ENCODE peak calls at places on chromosomes 6 and 20, in eight cellular contexts. P is stomach; S is esophagus muscularis mucosa; Q is endothelial cell; W is endodermal cell; D is mucosa of descending colon; T is foreskin fibroblast; B is CD4-positive, alpha-beta T cell. R is an unnamed sample.

GRCh38 chr6:164396071-164397047 is 913.0 kb downstream of the C6orf118 start:
- DNase-seq in P (no peak), B (no peak), D (no peak), S (no peak), Q (no peak), T (no peak), W (no peak), R (no peak)

GRCh38 chr6:81895511-81896185 is 143.2 kb upstream of the TENT5A start:
- DNase-seq in T (peak), S (no peak), W (no peak), B (no peak), Q (no peak), D (no peak), P (no peak), R (no peak)

GRCh38 chr6:125273965-125274364 is 27.8 kb downstream of the HDDC2 start:
- DNase-seq in D (peak), T (peak), P (peak), Q (no peak), S (no peak), W (no peak), B (no peak), R (no peak)

GRCh38 chr6:82619573-82619972 is 256.0 kb downstream of the TPBG start:
- DNase-seq in T (no peak), S (no peak), B (no peak), P (no peak), Q (no peak), W (no peak), D (no peak), R (no peak)

GRCh38 chr20:49610701-49611538 is 43.0 kb upstream of the PTGIS start:
- DNase-seq in D (peak), Q (peak), S (no peak), W (peak), P (peak), T (peak), B (peak), R (peak)

GRCh38 chr6:140486468-140487361 is 1112.3 kb upstream of the CITED2 start:
- DNase-seq in W (no peak), P (no peak), D (no peak), T (peak), B (no peak), S (no peak), Q (no peak), R (no peak)

GRCh38 chr6:166655713-166656265 is 28.7 kb upstream of the RPS6KA2 start:
- DNase-seq in T (no peak), P (no peak), B (no peak), W (no peak), S (no peak), Q (no peak), D (no peak), R (no peak)

GRCh38 chr6:36897629-36898028 is 11.9 kb downstream of the C6orf89 start:
- DNase-seq in W (peak), S (no peak), T (peak), D (no peak), P (no peak), B (no peak), Q (peak), R (no peak)

GRCh38 chr6:124400600-124400999 is 561.6 kb upstream of the RNF217 start:
- DNase-seq in T (no peak), D (no peak), B (no peak), W (no peak), P (no peak), S (no peak), Q (no peak), R (no peak)

GRCh38 chr20:14657231-14657630 is 319.8 kb upstream of the FLRT3 start:
- DNase-seq in S (no peak), T (no peak), Q (no peak), D (no peak), P (no peak), W (no peak), B (no peak), R (no peak)

GRCh38 chr6:30886897-30887255 is 2.6 kb downstream of the DDR1 start:
- DNase-seq in W (no peak), P (no peak), D (no peak), S (no peak), Q (no peak), B (no peak), T (no peak), R (no peak)

GRCh38 chr6:55617272-55617671 is 38.3 kb upstream of the HMGCLL1 start:
- DNase-seq in D (no peak), W (peak), Q (peak), B (no peak), P (no peak), S (no peak), T (peak), R (no peak)

GRCh38 chr6:77880501-77880900 is 227.7 kb downstream of the MEI4 start:
- DNase-seq in P (no peak), Q (no peak), B (no peak), S (no peak), T (no peak), W (no peak), D (no peak), R (no peak)

GRCh38 chr6:77857421-77857820 is 204.6 kb downstream of the MEI4 start:
- DNase-seq in D (no peak), S (no peak), T (no peak), P (no peak), B (no peak), W (no peak), Q (no peak), R (no peak)

GRCh38 chr6:24991748-24992467 is 56.1 kb upstream of the RIPOR2 start:
- DNase-seq in D (no peak), S (no peak), T (peak), W (peak), P (peak), B (peak), Q (peak), R (no peak)

GRCh38 chr6:87832025-87832825 is 130.2 kb upstream of the AKIRIN2 start:
- DNase-seq in P (no peak), S (no peak), T (peak), B (no peak), D (no peak), W (no peak), Q (no peak), R (no peak)

GRCh38 chr6:97186416-97186999 is 96.5 kb downstream of the MMS22L start:
- DNase-seq in W (peak), P (peak), B (peak), S (no peak), D (no peak), Q (peak), T (peak), R (peak)

GRCh38 chr6:150452642-150453243 is 83.9 kb downstream of the IYD start:
- DNase-seq in W (no peak), B (no peak), T (no peak), S (no peak), P (no peak), D (no peak), Q (no peak), R (no peak)

GRCh38 chr6:111718990-111719389 is 113.3 kb upstream of the TRAF3IP2 start:
- DNase-seq in W (no peak), Q (no peak), S (no peak), T (peak), D (no peak), B (no peak), P (no peak), R (no peak)

GRCh38 chr6:3372184-3372846 is 84.5 kb downstream of the SLC22A23 start:
- DNase-seq in B (no peak), T (no peak), Q (no peak), P (no peak), W (peak), S (no peak), D (peak), R (no peak)

GRCh38 chr6:14000901-14001300 is 76.1 kb downstream of the RNF182 start:
- DNase-seq in S (no peak), B (no peak), Q (no peak), W (no peak), P (no peak), D (no peak), T (peak), R (no peak)

GRCh38 chr6:106082735-106083398 is 3.3 kb upstream of the PRDM1 start:
- DNase-seq in B (no peak), P (no peak), S (peak), W (no peak), D (no peak), Q (no peak), T (peak), R (no peak)

GRCh38 chr20:61045876-61046585 is 206.0 kb upstream of the CDH4 start:
- DNase-seq in T (no peak), D (no peak), S (no peak), B (no peak), P (no peak), W (peak), Q (no peak), R (peak)

GRCh38 chr6:68082086-68082485 is 553.0 kb upstream of the ADGRB3 start:
- DNase-seq in S (no peak), Q (no peak), B (no peak), T (peak), D (no peak), P (no peak), W (no peak), R (no peak)

GRCh38 chr6:120129228-120129627 is 779.7 kb upstream of the MAN1A1 start:
- DNase-seq in W (no peak), T (no peak), D (no peak), Q (no peak), P (no peak), B (no peak), S (no peak), R (no peak)

GRCh38 chr6:1672379-1672778 is 62.7 kb downstream of the FOXC1 start:
- DNase-seq in S (no peak), P (no peak), T (no peak), D (no peak), Q (no peak), W (no peak), B (no peak), R (no peak)

GRCh38 chr6:27558028-27558724 is 85.3 kb upstream of the ZNF184 start:
- DNase-seq in P (no peak), T (peak), Q (no peak), S (no peak), B (no peak), D (no peak), W (no peak), R (no peak)

GRCh38 chr6:47103931-47104330 is 61.8 kb upstream of the ADGRF1 start:
- DNase-seq in D (no peak), S (no peak), P (peak), T (peak), B (no peak), Q (no peak), W (no peak), R (no peak)

GRCh38 chr20:23246682-23247664 is 103.6 kb upstream of the NXT1 start:
- DNase-seq in P (no peak), T (no peak), D (no peak), S (no peak), W (no peak), B (no peak), Q (no peak), R (no peak)

GRCh38 chr20:199996-200395 is 10.5 kb upstream of the DEFB128 start:
- DNase-seq in T (no peak), P (no peak), D (no peak), B (no peak), S (no peak), Q (no peak), W (no peak), R (no peak)

GRCh38 chr6:20647585-20647984 is 113.3 kb downstream of the CDKAL1 start:
- DNase-seq in T (no peak), W (no peak), B (no peak), P (no peak), Q (no peak), D (no peak), S (no peak), R (no peak)

GRCh38 chr20:29687438-29687837 is 1570.0 kb upstream of the DEFB115 start:
- DNase-seq in Q (no peak), B (no peak), S (no peak), W (no peak), T (no peak), P (no peak), D (no peak), R (no peak)

GRCh38 chr6:35587167-35587566 is 74.5 kb upstream of the TULP1 start:
- DNase-seq in T (no peak), S (no peak), W (no peak), B (no peak), P (no peak), Q (no peak), D (no peak), R (no peak)

GRCh38 chr6:156866181-156866862 is 89.1 kb downstream of the ARID1B start:
- DNase-seq in P (no peak), S (no peak), B (peak), W (peak), D (no peak), T (peak), Q (no peak), R (no peak)

GRCh38 chr6:43772571-43773049 is 2.6 kb downstream of the VEGFA start:
- DNase-seq in T (peak), W (peak), D (no peak), B (no peak), Q (no peak), P (peak), S (no peak), R (no peak)

DNA sequence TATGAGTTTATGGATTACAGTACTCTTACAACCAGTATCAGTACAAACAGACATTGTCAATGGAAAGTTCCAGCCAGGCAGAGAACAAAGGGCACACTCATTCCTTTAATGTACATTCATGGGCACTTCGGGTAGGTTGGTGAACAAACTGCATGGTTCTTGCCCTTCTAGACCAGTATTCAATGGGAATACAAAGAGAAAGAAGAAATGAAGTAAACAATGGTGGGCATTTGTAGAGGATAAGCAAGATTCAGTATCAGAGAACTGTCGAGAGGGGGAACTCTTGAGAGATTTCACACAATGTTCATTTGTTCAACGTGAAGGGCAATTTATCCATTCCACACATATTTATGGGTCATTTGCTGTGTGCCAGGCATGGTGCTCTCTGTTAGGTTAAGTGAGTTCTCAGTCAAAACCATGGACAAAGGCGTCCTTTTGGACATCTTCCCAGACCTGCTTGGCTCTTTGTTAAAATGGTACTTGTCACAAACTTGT is 714.8 kb downstream of the DHX35 start:
- DNase-seq in B (no peak), P (no peak), D (no peak), S (no peak), Q (no peak), T (peak), W (no peak), R (no peak)
- TF ChIP-seq CTCF in B (no peak), P (no peak), D (peak), S (no peak), Q (peak), T (no peak), W (peak), R (peak)

GRCh38 chr6:137921823-137922222 is 54.8 kb downstream of the TNFAIP3 start:
- DNase-seq in T (no peak), B (no peak), D (no peak), P (no peak), S (no peak), W (no peak), Q (no peak), R (no peak)
- TF ChIP-seq CTCF in T (peak), B (no peak), D (no peak), P (no peak), S (no peak), W (peak), Q (no peak), R (no peak)

DNA sequence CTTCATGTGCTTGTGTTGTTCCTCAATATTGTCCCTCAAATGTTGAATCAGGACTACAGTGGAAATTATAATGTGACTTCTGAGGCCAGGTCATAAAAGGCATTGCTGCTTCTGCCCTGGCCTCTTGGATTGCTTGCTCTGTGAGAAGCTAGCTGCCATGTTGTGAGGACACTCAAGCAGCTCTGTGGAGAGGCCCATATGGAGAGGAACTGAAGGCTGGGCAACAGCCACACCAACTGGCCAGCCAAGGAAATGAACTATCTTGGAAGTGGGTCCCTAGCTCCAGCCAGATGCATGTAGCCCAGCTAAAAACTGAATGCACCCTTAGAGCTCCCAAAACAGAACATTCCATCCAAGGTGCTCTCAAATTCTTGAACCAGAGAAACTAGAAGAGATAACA is 282.6 kb downstream of the BMP7 start:
- DNase-seq in T (no peak), S (no peak), W (no peak), Q (no peak), D (no peak), P (no peak), B (no peak), R (no peak)
- TF ChIP-seq CTCF in T (no peak), S (no peak), W (no peak), Q (no peak), D (no peak), P (no peak), B (no peak), R (no peak)

DNA sequence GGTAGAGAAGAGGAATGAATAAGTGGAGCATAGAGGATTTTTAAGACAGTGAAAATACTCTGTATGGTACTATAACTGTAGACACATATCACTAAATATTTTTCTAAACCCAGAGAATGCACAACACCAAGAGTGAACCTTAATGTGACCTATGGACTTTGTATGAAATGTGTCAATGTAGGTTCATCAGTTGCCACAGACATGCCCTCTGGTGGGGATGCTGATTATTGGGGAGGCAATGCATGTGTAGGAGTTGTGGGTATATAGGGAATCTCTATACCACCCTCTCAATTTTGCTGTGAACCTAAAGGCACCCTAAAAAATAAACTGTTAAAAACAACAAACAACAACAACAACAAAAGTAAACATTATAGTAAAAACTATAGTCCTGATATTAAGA is 293.7 kb downstream of the RNF144B start:
- DNase-seq in B (no peak), W (no peak), D (no peak), S (no peak), Q (no peak), T (no peak), P (no peak), R (no peak)
- TF ChIP-seq CTCF in B (no peak), W (peak), D (no peak), S (no peak), Q (no peak), T (no peak), P (no peak), R (peak)

GRCh38 chr20:25103526-25103925 is 21.6 kb upstream of the VSX1 start:
- DNase-seq in B (no peak), Q (no peak), P (no peak), T (no peak), W (no peak), D (no peak), S (peak), R (no peak)
- TF ChIP-seq CTCF in B (no peak), Q (no peak), P (no peak), T (no peak), W (no peak), D (no peak), S (no peak), R (no peak)